ENCODE peak calls at places on chromosome 4, in four cellular contexts. D is GM06990, V is mammary epithelial cell, B is fibroblast of the aortic adventitia. R is an unnamed sample.
A peak's percentile ranks its signal among the peaks of the same experiment; 100 is the strongest.

GRCh38 chr4:3783691-3784306 is 17.6 kb downstream of the ADRA2C start:
- DNase-seq in D (no peak), B (no peak), V (no peak), R (no peak)

GRCh38 chr4:138919094-138919936 is 96.3 kb upstream of the NOCT start:
- DNase-seq in B (peak; percentile 71), V (peak; percentile 74), D (no peak), R (no peak)

GRCh38 chr4:26132858-26133257 is 188.0 kb upstream of the RBPJ start:
- DNase-seq in D (peak; percentile 26), V (no peak), B (no peak), R (no peak)

GRCh38 chr4:147326581-147326980 is 154.3 kb upstream of the EDNRA start:
- DNase-seq in D (no peak), B (peak; percentile 54), V (no peak), R (no peak)

GRCh38 chr4:86506591-86506990 is 87.5 kb upstream of the PTPN13 start:
- DNase-seq in V (no peak), B (no peak), D (no peak), R (no peak)

GRCh38 chr4:152187693-152188092 is 348.2 kb downstream of the FBXW7 start:
- DNase-seq in D (no peak), V (no peak), B (peak; percentile 65), R (no peak)

GRCh38 chr4:145907827-145908226 is 30.8 kb downstream of the ZNF827 start:
- DNase-seq in V (no peak), D (no peak), B (no peak), R (no peak)

GRCh38 chr4:176584031-176584430 is 208.7 kb downstream of the VEGFC start:
- DNase-seq in D (no peak), V (no peak), B (no peak), R (no peak)

GRCh38 chr4:165326831-165327210 is 648 bp upstream of the MSMO1 start:
- DNase-seq in V (peak; percentile 50), D (no peak), B (no peak), R (no peak)

GRCh38 chr4:5027366-5027765 is 8.1 kb upstream of the CYTL1 start:
- DNase-seq in B (no peak), V (no peak), D (no peak), R (no peak)

GRCh38 chr4:184596617-184597185 is 52.5 kb downstream of the CASP3 start:
- DNase-seq in B (peak; percentile 49), V (no peak), D (no peak), R (no peak)

GRCh38 chr4:173556398-173557131 is 26.5 kb upstream of the HAND2 start:
- DNase-seq in V (no peak), B (no peak), D (no peak), R (no peak)

GRCh38 chr4:98627477-98627876 is 30.9 kb downstream of the TSPAN5 start:
- DNase-seq in V (no peak), D (no peak), B (no peak), R (no peak)

GRCh38 chr4:140925417-140925816 is 169.2 kb upstream of the TBC1D9 start:
- DNase-seq in B (no peak), D (no peak), V (no peak), R (no peak)

GRCh38 chr4:2797545-2798305 is 4.8 kb downstream of the SH3BP2 start:
- DNase-seq in V (no peak), B (no peak), D (peak; percentile 42), R (no peak)

GRCh38 chr4:186037692-186038658 is 31.0 kb upstream of the TLR3 start:
- DNase-seq in B (peak; percentile 93), D (no peak), V (peak; percentile 48), R (peak; percentile 52)

GRCh38 chr4:156496797-156497196 is 474.8 kb downstream of the PDGFC start:
- DNase-seq in B (peak; percentile 92), D (no peak), V (no peak), R (no peak)

DNA sequence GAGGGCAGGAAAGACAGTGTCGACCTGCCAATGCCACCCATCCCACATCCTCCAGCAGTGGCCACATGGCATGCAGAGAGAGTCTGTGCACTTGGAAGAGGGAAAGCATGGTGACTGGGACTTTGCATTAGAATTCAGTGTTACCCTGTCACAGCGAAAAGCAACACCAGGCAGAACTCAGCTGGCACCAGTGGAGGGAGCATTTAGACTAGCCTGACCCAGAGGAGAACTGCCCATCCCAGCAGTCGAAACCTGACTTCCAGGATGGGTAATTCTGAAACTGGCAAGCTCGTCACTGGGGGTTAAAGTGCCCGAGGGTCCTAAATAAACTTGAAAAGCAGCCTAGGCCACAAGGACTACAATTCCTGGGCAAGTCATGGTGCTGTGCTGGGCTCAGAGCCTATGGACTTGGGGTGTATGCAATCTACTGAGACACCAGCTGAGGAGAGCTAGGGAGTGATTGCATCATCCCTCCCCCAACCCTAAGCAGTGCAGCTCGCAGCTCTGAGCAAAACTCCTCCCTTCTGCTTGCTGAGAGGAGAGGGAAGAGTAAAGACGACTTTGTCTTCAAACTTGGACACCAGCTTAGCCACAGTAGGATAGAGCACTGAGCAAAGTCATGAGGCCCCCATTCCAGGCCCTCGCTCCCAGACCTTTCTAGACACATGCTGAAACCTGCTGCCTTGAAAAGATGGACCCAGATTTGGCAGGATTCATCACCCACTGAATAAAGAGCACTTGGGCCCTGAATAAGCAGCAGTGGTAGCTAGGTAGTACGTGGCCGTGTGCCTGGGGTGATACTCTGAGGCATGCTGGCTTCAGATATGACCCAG is 68.8 kb downstream of the DDX60L start:
- DNase-seq in D (no peak), B (peak; percentile 55), V (no peak), R (no peak)
- TF ChIP-seq CTCF in D (no peak), B (no peak), V (no peak), R (no peak)

GRCh38 chr4:62302710-62303109 is 1102.6 kb downstream of the ADGRL3 start:
- DNase-seq in D (no peak), B (no peak), V (no peak), R (no peak)
- TF ChIP-seq CTCF in D (no peak), B (no peak), V (no peak), R (no peak)

GRCh38 chr4:74969507-74970474 is 36.9 kb downstream of the PARM1 start:
- DNase-seq in B (peak; percentile 2), D (no peak), V (no peak), R (no peak)
- TF ChIP-seq CTCF in B (no peak), D (no peak), V (no peak), R (no peak)

GRCh38 chr4:168832746-168833575 is 177.1 kb downstream of the CBR4 start:
- DNase-seq in V (peak; percentile 69), D (no peak), B (peak; percentile 49), R (no peak)
- TF ChIP-seq CTCF in V (no peak), D (peak; percentile 36), B (peak; percentile 41), R (no peak)

R was measured in GM12864.